ENCODE peak calls at places on chromosome 18, in nine cellular contexts. One of them, this sample, is unnamed.

GRCh38 chr18:34458371-34458770 is 233.7 kb upstream of the NOL4 start:
- DNase-seq in right atrium auricular region: no peak
- DNase-seq in HFFc6: no peak
- DNase-seq in Panc1: no peak
- DNase-seq in fibroblast of lung: no peak
- DNase-seq in GM12865: no peak
- DNase-seq in AG09319: no peak
- DNase-seq in upper lobe of right lung: no peak
- DNase-seq in endothelial cell: no peak
- DNase-seq in this sample: no peak

GRCh38 chr18:23844991-23845680 is 155.9 kb downstream of the LAMA3 start:
- DNase-seq in right atrium auricular region: no peak
- DNase-seq in HFFc6: peak
- DNase-seq in Panc1: no peak
- DNase-seq in fibroblast of lung: peak
- DNase-seq in GM12865: no peak
- DNase-seq in AG09319: no peak
- DNase-seq in upper lobe of right lung: no peak
- DNase-seq in endothelial cell: no peak
- DNase-seq in this sample: no peak

GRCh38 chr18:76647322-76647721 is 152.3 kb upstream of the ZNF516 start:
- DNase-seq in right atrium auricular region: no peak
- DNase-seq in HFFc6: no peak
- DNase-seq in Panc1: no peak
- DNase-seq in fibroblast of lung: no peak
- DNase-seq in GM12865: no peak
- DNase-seq in AG09319: no peak
- DNase-seq in upper lobe of right lung: no peak
- DNase-seq in endothelial cell: no peak
- DNase-seq in this sample: no peak

GRCh38 chr18:57819671-57820460 is 16.8 kb upstream of the ATP8B1 start:
- DNase-seq in right atrium auricular region: peak
- DNase-seq in HFFc6: peak
- DNase-seq in Panc1: peak
- DNase-seq in fibroblast of lung: peak
- DNase-seq in GM12865: peak
- DNase-seq in AG09319: peak
- DNase-seq in upper lobe of right lung: peak
- DNase-seq in endothelial cell: peak
- DNase-seq in this sample: no peak

GRCh38 chr18:35811896-35812295 is 160.6 kb upstream of the RMP24 start:
- DNase-seq in right atrium auricular region: no peak
- DNase-seq in HFFc6: no peak
- DNase-seq in Panc1: peak
- DNase-seq in fibroblast of lung: no peak
- DNase-seq in GM12865: no peak
- DNase-seq in AG09319: no peak
- DNase-seq in upper lobe of right lung: no peak
- DNase-seq in endothelial cell: no peak
- DNase-seq in this sample: no peak

GRCh38 chr18:67484458-67484857 is 32.1 kb downstream of the DSEL start:
- DNase-seq in right atrium auricular region: no peak
- DNase-seq in HFFc6: no peak
- DNase-seq in Panc1: no peak
- DNase-seq in fibroblast of lung: no peak
- DNase-seq in GM12865: no peak
- DNase-seq in AG09319: no peak
- DNase-seq in upper lobe of right lung: no peak
- DNase-seq in endothelial cell: no peak
- DNase-seq in this sample: no peak

GRCh38 chr18:13158428-13158827 is 60.1 kb upstream of the LDLRAD4 start:
- DNase-seq in right atrium auricular region: no peak
- DNase-seq in HFFc6: no peak
- DNase-seq in Panc1: no peak
- DNase-seq in fibroblast of lung: no peak
- DNase-seq in GM12865: no peak
- DNase-seq in AG09319: no peak
- DNase-seq in upper lobe of right lung: no peak
- DNase-seq in endothelial cell: no peak
- DNase-seq in this sample: no peak

GRCh38 chr18:59189746-59190145 is 30.2 kb upstream of the GRP start:
- DNase-seq in right atrium auricular region: no peak
- DNase-seq in HFFc6: peak
- DNase-seq in Panc1: no peak
- DNase-seq in fibroblast of lung: no peak
- DNase-seq in GM12865: no peak
- DNase-seq in AG09319: no peak
- DNase-seq in upper lobe of right lung: no peak
- DNase-seq in endothelial cell: no peak
- DNase-seq in this sample: no peak

GRCh38 chr18:13253786-13254755 is 35.5 kb downstream of the LDLRAD4 start:
- DNase-seq in right atrium auricular region: no peak
- DNase-seq in HFFc6: no peak
- DNase-seq in Panc1: no peak
- DNase-seq in fibroblast of lung: no peak
- DNase-seq in GM12865: no peak
- DNase-seq in AG09319: no peak
- DNase-seq in upper lobe of right lung: peak
- DNase-seq in endothelial cell: no peak
- DNase-seq in this sample: no peak

GRCh38 chr18:74353169-74353775 is 37.6 kb downstream of the C18orf63 start:
- DNase-seq in right atrium auricular region: peak
- DNase-seq in HFFc6: peak
- DNase-seq in Panc1: peak
- DNase-seq in fibroblast of lung: peak
- DNase-seq in GM12865: peak
- DNase-seq in AG09319: peak
- DNase-seq in upper lobe of right lung: no peak
- DNase-seq in endothelial cell: peak
- DNase-seq in this sample: no peak

GRCh38 chr18:22398464-22398863 is 19.3 kb downstream of the CTAGE1 start:
- DNase-seq in right atrium auricular region: no peak
- DNase-seq in HFFc6: no peak
- DNase-seq in Panc1: no peak
- DNase-seq in fibroblast of lung: no peak
- DNase-seq in GM12865: no peak
- DNase-seq in AG09319: no peak
- DNase-seq in upper lobe of right lung: no peak
- DNase-seq in endothelial cell: peak
- DNase-seq in this sample: no peak

GRCh38 chr18:34918856-34919255 is 122.4 kb upstream of the MAPRE2 start:
- DNase-seq in right atrium auricular region: no peak
- DNase-seq in HFFc6: no peak
- DNase-seq in Panc1: no peak
- DNase-seq in fibroblast of lung: peak
- DNase-seq in GM12865: no peak
- DNase-seq in AG09319: no peak
- DNase-seq in upper lobe of right lung: no peak
- DNase-seq in endothelial cell: no peak
- DNase-seq in this sample: no peak

GRCh38 chr18:31506024-31506742 is 8.2 kb downstream of the DSG2 start:
- DNase-seq in right atrium auricular region: no peak
- DNase-seq in HFFc6: no peak
- DNase-seq in Panc1: peak
- DNase-seq in fibroblast of lung: peak
- DNase-seq in GM12865: no peak
- DNase-seq in AG09319: no peak
- DNase-seq in upper lobe of right lung: no peak
- DNase-seq in endothelial cell: no peak
- DNase-seq in this sample: no peak
- TF ChIP-seq CTCF in right atrium auricular region: peak
- TF ChIP-seq CTCF in HFFc6: no peak
- TF ChIP-seq CTCF in Panc1: peak
- TF ChIP-seq CTCF in fibroblast of lung: peak
- TF ChIP-seq CTCF in GM12865: no peak
- TF ChIP-seq CTCF in AG09319: no peak
- TF ChIP-seq CTCF in upper lobe of right lung: no peak
- TF ChIP-seq CTCF in endothelial cell: no peak
- TF ChIP-seq CTCF in this sample: no peak

GRCh38 chr18:52869942-52870907 is 530.2 kb downstream of the DCC start:
- DNase-seq in right atrium auricular region: no peak
- DNase-seq in HFFc6: no peak
- DNase-seq in Panc1: no peak
- DNase-seq in fibroblast of lung: no peak
- DNase-seq in GM12865: no peak
- DNase-seq in AG09319: no peak
- DNase-seq in upper lobe of right lung: no peak
- DNase-seq in endothelial cell: peak
- DNase-seq in this sample: no peak
- TF ChIP-seq CTCF in right atrium auricular region: no peak
- TF ChIP-seq CTCF in HFFc6: no peak
- TF ChIP-seq CTCF in Panc1: no peak
- TF ChIP-seq CTCF in fibroblast of lung: no peak
- TF ChIP-seq CTCF in GM12865: no peak
- TF ChIP-seq CTCF in AG09319: no peak
- TF ChIP-seq CTCF in upper lobe of right lung: peak
- TF ChIP-seq CTCF in endothelial cell: no peak
- TF ChIP-seq CTCF in this sample: no peak

DNA sequence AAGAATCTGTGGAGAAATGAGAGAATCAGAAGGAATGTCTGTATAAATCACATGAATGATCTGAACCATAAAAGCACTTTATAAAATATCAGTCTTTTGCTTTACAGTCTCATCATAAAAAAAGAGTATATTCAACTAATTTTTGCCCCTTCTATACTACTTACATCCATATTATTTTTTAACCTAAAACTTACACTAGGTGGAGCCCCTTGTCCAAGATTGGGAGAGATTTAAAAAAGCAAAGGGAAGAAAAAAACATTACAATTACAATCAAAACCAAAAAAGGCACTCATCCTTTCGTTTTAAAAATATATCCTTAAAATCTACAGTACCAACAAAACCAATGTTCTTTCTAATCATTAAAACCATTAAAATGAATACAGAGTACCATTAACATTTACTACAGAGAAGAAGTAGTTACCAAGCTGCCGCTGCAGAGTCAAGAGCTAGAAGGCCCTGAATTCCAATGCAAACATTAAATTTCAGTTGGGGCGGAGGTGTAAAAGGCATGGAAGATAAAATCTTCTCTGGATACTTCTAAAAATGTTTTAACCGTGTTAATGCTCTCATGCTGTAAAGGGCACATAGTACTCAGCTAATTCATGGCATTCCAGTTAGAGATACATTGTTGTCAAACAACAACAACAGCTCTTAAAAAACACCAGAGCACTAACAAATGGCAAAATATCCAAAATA is 56.7 kb upstream of the EPB41L3 start:
- DNase-seq in right atrium auricular region: no peak
- DNase-seq in HFFc6: no peak
- DNase-seq in Panc1: no peak
- DNase-seq in fibroblast of lung: no peak
- DNase-seq in GM12865: no peak
- DNase-seq in AG09319: no peak
- DNase-seq in upper lobe of right lung: no peak
- DNase-seq in endothelial cell: no peak
- DNase-seq in this sample: no peak
- TF ChIP-seq CTCF in right atrium auricular region: no peak
- TF ChIP-seq CTCF in HFFc6: peak
- TF ChIP-seq CTCF in Panc1: peak
- TF ChIP-seq CTCF in fibroblast of lung: peak
- TF ChIP-seq CTCF in GM12865: peak
- TF ChIP-seq CTCF in AG09319: peak
- TF ChIP-seq CTCF in upper lobe of right lung: peak
- TF ChIP-seq CTCF in endothelial cell: peak
- TF ChIP-seq CTCF in this sample: no peak

GRCh38 chr18:37698508-37699035 is 133.0 kb upstream of the CELF4 start:
- DNase-seq in right atrium auricular region: no peak
- DNase-seq in HFFc6: no peak
- DNase-seq in Panc1: no peak
- DNase-seq in fibroblast of lung: no peak
- DNase-seq in GM12865: no peak
- DNase-seq in AG09319: no peak
- DNase-seq in upper lobe of right lung: no peak
- DNase-seq in endothelial cell: no peak
- DNase-seq in this sample: no peak
- TF ChIP-seq CTCF in right atrium auricular region: no peak
- TF ChIP-seq CTCF in HFFc6: no peak
- TF ChIP-seq CTCF in Panc1: no peak
- TF ChIP-seq CTCF in fibroblast of lung: no peak
- TF ChIP-seq CTCF in GM12865: no peak
- TF ChIP-seq CTCF in AG09319: no peak
- TF ChIP-seq CTCF in upper lobe of right lung: no peak
- TF ChIP-seq CTCF in endothelial cell: no peak
- TF ChIP-seq CTCF in this sample: no peak

This sample was measured in natural killer cell.